ENCODE peak calls at places on chromosomes 11 and 22, in nine cellular contexts. L is right lobe of liver; B is CD8-positive, alpha-beta memory T cell; P is HS-27A; T is GDM1; Q is GOT3; R is amniotic stem cell; V is effector CD4-positive, alpha-beta T cell; K is stimulated activated CD4-positive, alpha-beta T cell treated with anti-CD3 and anti-CD28 coated beads, Interleukin-1b, Interleukin-23, amount 100 ng/mL, for 4 hours. O is an unnamed sample.

GRCh38 chr11:128453444-128454336 is 133.7 kb downstream of the ETS1 start:
- DNase-seq in Q (peak), L (peak), K (no peak), R (peak), P (no peak), T (no peak), V (no peak), B (no peak), O (peak)

GRCh38 chr11:74443071-74443864 is 24.1 kb downstream of the KCNE3 start:
- DNase-seq in V (no peak), Q (no peak), K (no peak), P (no peak), B (no peak), L (peak), T (no peak), R (no peak), O (no peak)

GRCh38 chr11:65502852-65503603 is 4.2 kb downstream of the MALAT1 start:
- DNase-seq in L (no peak), K (no peak), Q (no peak), P (peak), R (no peak), T (no peak), V (no peak), B (peak), O (no peak)

GRCh38 chr11:1296287-1296686 is 13.1 kb downstream of the TOLLIP start:
- DNase-seq in L (no peak), B (no peak), Q (no peak), K (no peak), R (no peak), V (no peak), P (no peak), T (no peak), O (no peak)

GRCh38 chr22:46521994-46522393 is 15.4 kb downstream of the CELSR1 start:
- DNase-seq in R (no peak), T (no peak), K (no peak), P (no peak), B (no peak), V (no peak), Q (no peak), L (no peak), O (no peak)

GRCh38 chr11:86265194-86265593 is 20.6 kb downstream of the EED start:
- DNase-seq in P (no peak), R (no peak), Q (no peak), K (no peak), B (no peak), L (no peak), T (no peak), V (no peak), O (no peak)

GRCh38 chr22:28563636-28564035 is 116.0 kb downstream of the TTC28 start:
- DNase-seq in V (no peak), R (no peak), Q (no peak), K (no peak), B (no peak), L (no peak), T (no peak), P (no peak), O (no peak)

GRCh38 chr22:48567213-48567975 is 1260.3 kb downstream of the BRD1 start:
- DNase-seq in P (no peak), K (no peak), R (no peak), Q (no peak), B (no peak), L (peak), T (no peak), V (no peak), O (no peak)

GRCh38 chr22:37281195-37281594 is 1.1 kb upstream of the CYTH4 start:
- DNase-seq in T (no peak), L (no peak), K (no peak), R (no peak), P (no peak), B (no peak), Q (no peak), V (no peak), O (no peak)

GRCh38 chr11:115047631-115048030 is 369.3 kb downstream of the NXPE2 start:
- DNase-seq in V (no peak), K (no peak), R (no peak), Q (no peak), B (no peak), P (no peak), T (no peak), L (no peak), O (no peak)

GRCh38 chr11:1750481-1750839 is at the start of gene IFITM10:
- DNase-seq in B (no peak), R (no peak), T (no peak), K (no peak), P (no peak), Q (no peak), L (peak), V (no peak), O (no peak)

GRCh38 chr11:130677486-130678153 is 229.2 kb downstream of the ADAMTS15 start:
- DNase-seq in V (no peak), K (no peak), T (no peak), L (no peak), R (peak), P (peak), Q (no peak), B (no peak), O (peak)

GRCh38 chr22:43828711-43829447 is 16.8 kb upstream of the EFCAB6 start:
- DNase-seq in T (no peak), R (no peak), P (no peak), V (no peak), B (no peak), Q (no peak), K (no peak), L (no peak), O (no peak)

GRCh38 chr11:6431861-6432260 is 8.9 kb downstream of the HPX start:
- DNase-seq in T (no peak), R (peak), B (no peak), Q (peak), V (no peak), K (no peak), L (peak), P (peak), O (peak)

GRCh38 chr11:11640996-11641395 is 19.2 kb upstream of the GALNT18 start:
- DNase-seq in V (no peak), P (no peak), Q (no peak), L (no peak), R (no peak), K (no peak), B (no peak), T (no peak), O (no peak)

GRCh38 chr11:11291432-11292015 is 61.5 kb downstream of the CSNK2A3 start:
- DNase-seq in B (no peak), Q (no peak), P (no peak), L (no peak), K (no peak), R (no peak), V (no peak), T (no peak), O (no peak)

GRCh38 chr11:64151337-64151736 is 14.6 kb downstream of the MACROD1 start:
- DNase-seq in V (no peak), P (no peak), R (no peak), Q (no peak), L (no peak), K (no peak), B (no peak), T (no peak), O (no peak)

GRCh38 chr22:47474464-47474863 is 712.0 kb downstream of the TBC1D22A start:
- DNase-seq in Q (no peak), L (no peak), B (no peak), K (no peak), V (no peak), P (no peak), T (no peak), R (no peak), O (no peak)

GRCh38 chr11:11253487-11253886 is 99.6 kb downstream of the CSNK2A3 start:
- DNase-seq in R (no peak), B (no peak), K (no peak), P (no peak), Q (no peak), T (no peak), L (no peak), V (no peak), O (no peak)

GRCh38 chr11:127451852-127452251 is 451.3 kb upstream of the KIRREL3 start:
- DNase-seq in L (no peak), V (no peak), B (no peak), K (no peak), R (no peak), Q (no peak), T (no peak), P (no peak), O (no peak)

GRCh38 chr11:118845369-118845768 is 38.3 kb upstream of the CXCR5 start:
- DNase-seq in R (peak), K (no peak), T (no peak), B (no peak), P (no peak), Q (no peak), V (no peak), L (no peak), O (no peak)

GRCh38 chr11:17852246-17852645 is 117.7 kb downstream of the KCNC1 start:
- DNase-seq in T (no peak), L (no peak), R (no peak), K (no peak), B (no peak), V (no peak), P (no peak), Q (no peak), O (no peak)

GRCh38 chr22:43887391-43887790 is 4.4 kb downstream of the PNPLA5 start:
- DNase-seq in T (no peak), B (no peak), R (no peak), P (no peak), Q (no peak), V (no peak), K (no peak), L (no peak), O (no peak)

O was measured in T1000.